ENCODE peak calls at places on chromosomes 6 and 20, in six cellular contexts. V, H, X, S, O and F are unnamed samples.

GRCh38 chr20:61743606-61744005 is 322.1 kb downstream of the TAF4 start:
- DNase-seq in V (no peak), H (no peak), X (no peak), S (no peak), O (no peak), F (no peak)

GRCh38 chr6:135088818-135089809 is 34.5 kb upstream of the HBS1L start:
- DNase-seq in V (peak; percentile 71), H (peak; percentile 39), X (peak; percentile 13), S (peak; percentile 10), O (no peak), F (peak; percentile 72)

GRCh38 chr20:1660263-1660662 is 2.7 kb upstream of the SIRPG start:
- DNase-seq in V (peak; percentile 14), H (no peak), X (no peak), S (no peak), O (no peak), F (no peak)

GRCh38 chr20:37343212-37343993 is 2.5 kb upstream of the SRC start:
- DNase-seq in V (no peak), H (no peak), X (no peak), S (no peak), O (no peak), F (no peak)

GRCh38 chr20:10665791-10666190 is 8.0 kb downstream of the JAG1 start:
- DNase-seq in V (no peak), H (no peak), X (no peak), S (no peak), O (no peak), F (no peak)

GRCh38 chr6:50098306-50098705 is 48.6 kb upstream of the DEFB112 start:
- DNase-seq in V (no peak), H (no peak), X (no peak), S (no peak), O (no peak), F (no peak)

GRCh38 chr6:89842228-89842627 is 12.5 kb downstream of the CASP8AP2 start:
- DNase-seq in V (peak; percentile 44), H (no peak), X (no peak), S (no peak), O (no peak), F (no peak)

GRCh38 chr6:162056745-162057144 is 670.8 kb downstream of the PRKN start:
- DNase-seq in V (peak; percentile 81), H (no peak), X (no peak), S (no peak), O (peak; percentile 28), F (peak; percentile 68)

GRCh38 chr6:136526196-136526930 is 23.9 kb downstream of the MAP7 start:
- DNase-seq in V (peak; percentile 83), H (no peak), X (no peak), S (peak; percentile 76), O (peak; percentile 63), F (peak; percentile 89)

GRCh38 chr20:39070484-39071231 is 108.5 kb downstream of the DHX35 start:
- DNase-seq in V (peak; percentile 92), H (no peak), X (peak; percentile 23), S (no peak), O (no peak), F (no peak)

GRCh38 chr6:3336066-3336786 is 77.5 kb downstream of the PSMG4 start:
- DNase-seq in V (no peak), H (no peak), X (no peak), S (no peak), O (no peak), F (no peak)

GRCh38 chr6:37640776-37641395 is 56.8 kb downstream of the MDGA1 start:
- DNase-seq in V (no peak), H (no peak), X (no peak), S (no peak), O (no peak), F (no peak)

GRCh38 chr20:58597021-58597940 is 53.8 kb upstream of the STX16 start:
- DNase-seq in V (peak; percentile 62), H (no peak), X (no peak), S (no peak), O (peak; percentile 62), F (no peak)

DNA sequence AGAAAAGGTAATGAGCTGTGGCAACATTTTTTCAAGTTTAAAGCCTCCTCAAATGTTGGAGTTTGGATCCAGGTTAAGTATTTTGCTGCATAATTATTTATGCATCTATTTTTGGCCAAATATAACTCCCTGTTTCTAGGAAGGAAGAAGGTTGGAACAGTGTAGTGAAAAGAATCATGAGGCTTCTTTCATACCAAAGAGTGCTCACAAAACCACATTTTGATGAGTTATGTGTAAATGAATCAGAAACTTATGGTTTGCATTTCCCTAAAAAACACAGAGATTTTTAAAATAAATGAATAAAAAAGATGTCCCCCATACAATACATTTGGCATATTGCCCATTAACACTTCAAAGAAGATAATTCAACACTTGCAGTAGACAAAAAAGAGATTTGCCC is 246.9 kb upstream of the PRDM1 start:
- DNase-seq in V (peak; percentile 53), H (no peak), X (no peak), S (no peak), O (no peak), F (no peak)
- TF ChIP-seq EZH2phosphoT487 in V (no peak), H (no peak), X (no peak), S (no peak), O (no peak), F (no peak)

DNA sequence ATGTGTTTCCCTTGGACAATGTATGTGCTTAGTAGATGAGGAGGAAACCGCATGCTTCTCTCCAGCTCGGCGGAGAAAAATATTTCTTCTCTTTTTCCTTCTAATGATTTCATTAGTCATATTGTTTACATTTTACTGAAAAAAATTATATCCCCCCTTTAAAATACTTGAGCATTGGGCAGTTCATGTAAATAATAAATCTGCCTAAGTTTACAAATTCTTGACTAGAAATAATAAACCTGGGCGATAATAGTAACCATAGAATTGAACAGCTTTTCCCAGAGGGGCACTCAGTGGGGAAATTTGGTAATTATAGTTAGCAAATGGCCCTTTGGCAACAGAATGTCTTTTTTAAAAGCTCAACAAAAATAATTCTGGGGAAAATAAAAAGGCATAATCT is 55.4 kb downstream of the PFDN4 start:
- DNase-seq in V (no peak), H (no peak), X (no peak), S (no peak), O (no peak), F (no peak)
- TF ChIP-seq EZH2phosphoT487 in V (no peak), H (no peak), X (no peak), S (no peak), O (no peak), F (no peak)

DNA sequence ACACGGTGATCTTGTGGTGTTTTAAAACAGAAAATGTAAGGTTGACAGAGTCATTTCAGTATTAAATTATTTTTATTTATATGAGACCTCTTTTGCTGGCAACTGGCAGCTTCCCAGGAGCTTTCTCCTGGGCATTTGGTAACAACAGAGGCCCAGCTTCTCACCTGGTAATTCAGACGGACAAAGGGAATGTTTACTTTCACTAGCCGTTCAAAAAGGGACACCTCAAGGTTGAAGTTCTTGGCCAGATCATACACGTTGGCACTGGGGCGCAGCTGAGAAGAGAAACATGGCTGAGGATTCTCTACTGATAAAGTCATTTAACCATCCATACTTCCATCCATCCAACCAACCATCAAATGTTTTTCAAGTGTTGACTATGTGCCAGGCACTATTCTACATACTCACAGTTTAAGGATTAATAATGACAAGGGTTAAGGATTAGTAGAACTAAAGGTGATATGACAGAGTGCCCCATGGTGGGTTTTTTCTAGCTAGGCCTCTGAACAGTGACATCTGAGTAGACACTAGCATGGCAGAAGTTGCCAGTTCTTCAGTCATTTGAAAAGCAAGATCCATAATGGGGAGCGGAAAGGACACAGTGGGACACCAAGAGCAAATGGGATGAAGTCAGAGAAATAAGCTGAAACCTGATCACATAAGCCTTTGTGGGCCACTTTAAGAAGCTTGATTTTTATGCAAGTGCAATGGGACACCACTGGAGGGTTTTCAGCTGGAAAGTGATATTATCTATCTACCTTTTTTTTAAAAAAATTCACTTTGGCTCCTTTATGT is 25.1 kb downstream of the ZNFX1 start:
- DNase-seq in V (no peak), H (no peak), X (no peak), S (no peak), O (no peak), F (no peak)
- TF ChIP-seq EZH2phosphoT487 in V (no peak), H (no peak), X (no peak), S (no peak), O (no peak), F (no peak)

GRCh38 chr6:113009682-113010081 is 662.6 kb downstream of the RFPL4B start:
- DNase-seq in V (peak; percentile 55), H (no peak), X (no peak), S (no peak), O (no peak), F (no peak)

GRCh38 chr6:113010590-113010989 is 663.5 kb downstream of the RFPL4B start:
- DNase-seq in V (no peak), H (no peak), X (no peak), S (no peak), O (no peak), F (no peak)

GRCh38 chr6:113010181-113010580 is 663.1 kb downstream of the RFPL4B start:
- DNase-seq in V (no peak), H (no peak), X (no peak), S (no peak), O (no peak), F (no peak)

GRCh38 chr6:113011389-113011788 is 664.3 kb downstream of the RFPL4B start:
- DNase-seq in V (peak; percentile 39), H (no peak), X (no peak), S (no peak), O (no peak), F (no peak)

DNA sequence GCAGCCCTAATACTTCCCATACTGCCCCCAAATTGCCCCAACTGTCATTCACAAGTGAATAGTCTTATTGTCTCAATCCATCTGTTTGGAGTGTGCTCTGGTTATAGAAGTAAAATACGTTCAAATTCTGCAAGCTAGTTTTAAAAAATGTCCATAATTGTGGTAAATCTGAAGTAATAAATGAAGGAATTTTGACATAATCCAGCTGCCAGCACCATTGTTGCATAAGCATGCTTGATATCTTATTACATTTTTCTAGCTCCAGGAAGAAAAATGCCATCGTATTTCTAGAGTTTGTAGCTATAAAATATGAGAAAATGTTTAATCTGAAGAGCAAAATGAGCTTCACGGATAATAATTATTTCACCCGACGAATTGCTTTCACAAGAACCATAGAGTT is 664.7 kb downstream of the RFPL4B start:
- DNase-seq in V (peak; percentile 49), H (no peak), X (no peak), S (no peak), O (no peak), F (no peak)
- TF ChIP-seq EZH2phosphoT487 in V (no peak), H (no peak), X (no peak), S (no peak), O (no peak), F (no peak)

GRCh38 chr6:45681860-45682488 is 304.2 kb upstream of the SUPT3H start:
- DNase-seq in V (peak; percentile 48), H (peak; percentile 98), X (no peak), S (no peak), O (no peak), F (no peak)
- TF ChIP-seq EZH2phosphoT487 in V (no peak), H (no peak), X (no peak), S (no peak), O (no peak), F (no peak)

GRCh38 chr20:46350986-46351267 is 42.6 kb upstream of the CDH22 start:
- DNase-seq in V (no peak), H (no peak), X (no peak), S (no peak), O (no peak), F (peak; percentile 44)

GRCh38 chr20:46348972-46349741 is 40.9 kb upstream of the CDH22 start:
- DNase-seq in V (peak; percentile 72), H (no peak), X (peak; percentile 13), S (peak; percentile 90), O (peak; percentile 77), F (peak; percentile 87)

GRCh38 chr20:46349742-46350056 is 41.4 kb upstream of the CDH22 start:
- DNase-seq in V (no peak), H (no peak), X (no peak), S (no peak), O (peak; percentile 31), F (no peak)

GRCh38 chr20:46351357-46352058 is 43.2 kb upstream of the CDH22 start:
- DNase-seq in V (no peak), H (no peak), X (no peak), S (no peak), O (no peak), F (no peak)

GRCh38 chr20:46350201-46350985 is 42.1 kb upstream of the CDH22 start:
- DNase-seq in V (peak; percentile 89), H (no peak), X (no peak), S (no peak), O (peak; percentile 76), F (peak; percentile 37)
- TF ChIP-seq EZH2phosphoT487 in V (no peak), H (no peak), X (no peak), S (no peak), O (no peak), F (no peak)